ENCODE peak calls at places on chromosomes 11 and 22, in seven cellular contexts. Q is DND-41; F is germinal center; P is stimulated activated CD4-positive, alpha-beta T cell treated with anti-CD3 and anti-CD28 coated beads, Interleukin-1b, Interleukin-23, amount 100 ng/mL, for 1 hour; M is HCT116; J is GM12878; R is hypothalamus. U is an unnamed sample.
A peak's percentile ranks its signal among the peaks of the same experiment; 100 is the strongest.

GRCh38 chr11:64833198-64833502 is 11.3 kb downstream of the CDC42BPG start:
- DNase-seq in Q (no peak), F (no peak), P (no peak), M (no peak), J (no peak), R (no peak), U (no peak)

GRCh38 chr11:33801821-33802413 is 27.6 kb upstream of the FBXO3 start:
- DNase-seq in Q (no peak), F (no peak), P (no peak), M (peak; percentile 0), J (peak; percentile 5), R (no peak), U (no peak)

GRCh38 chr11:96361778-96362177 is 18.8 kb upstream of the MAML2 start:
- DNase-seq in Q (no peak), F (no peak), P (no peak), M (no peak), J (no peak), R (no peak), U (no peak)

GRCh38 chr22:27418261-27418660 is 383.3 kb downstream of the MN1 start:
- DNase-seq in Q (no peak), F (no peak), P (no peak), M (no peak), J (no peak), R (no peak), U (no peak)

GRCh38 chr11:72569966-72570892 is 104.0 kb downstream of the PDE2A start:
- DNase-seq in Q (no peak), F (no peak), P (no peak), M (no peak), J (no peak), R (no peak), U (no peak)

GRCh38 chr22:25942989-25943411 is 201.0 kb downstream of the MYO18B start:
- DNase-seq in Q (no peak), F (no peak), P (no peak), M (no peak), J (no peak), R (peak; percentile 7), U (peak; percentile 63)

GRCh38 chr11:18632841-18633240 is 1.3 kb downstream of the SPTY2D1 start:
- DNase-seq in Q (no peak), F (no peak), P (no peak), M (no peak), J (no peak), R (no peak), U (no peak)

GRCh38 chr11:119380816-119381185 is 689 bp downstream of the USP2 start:
- DNase-seq in Q (no peak), F (no peak), P (no peak), M (no peak), J (no peak), R (no peak), U (no peak)

GRCh38 chr11:121661796-121662508 is 209.2 kb upstream of the SORL1-AS1 start:
- DNase-seq in Q (no peak), F (no peak), P (no peak), M (no peak), J (no peak), R (no peak), U (no peak)

GRCh38 chr11:46472662-46472994 is 81.1 kb upstream of the CHRM4 start:
- DNase-seq in Q (no peak), F (no peak), P (no peak), M (peak; percentile 12), J (no peak), R (no peak), U (no peak)

GRCh38 chr11:116301141-116301540 is 471.6 kb downstream of the BUD13 start:
- DNase-seq in Q (no peak), F (no peak), P (no peak), M (no peak), J (no peak), R (no peak), U (no peak)

GRCh38 chr11:35146074-35146521 is 7.1 kb downstream of the CD44 start:
- DNase-seq in Q (no peak), F (no peak), P (peak; percentile 63), M (no peak), J (peak; percentile 83), R (no peak), U (no peak)

GRCh38 chr11:131092469-131092868 is 176.2 kb upstream of the SNX19 start:
- DNase-seq in Q (no peak), F (no peak), P (no peak), M (no peak), J (no peak), R (no peak), U (no peak)

GRCh38 chr11:128724891-128725611 is 31.2 kb downstream of the FLI1 start:
- DNase-seq in Q (no peak), F (no peak), P (no peak), M (no peak), J (no peak), R (no peak), U (no peak)

GRCh38 chr11:111307472-111308108 is 9.2 kb downstream of the POU2AF3 start:
- DNase-seq in Q (no peak), F (no peak), P (no peak), M (no peak), J (no peak), R (no peak), U (no peak)

GRCh38 chr22:38126928-38127668 is 16.6 kb upstream of the BAIAP2L2 start:
- DNase-seq in Q (no peak), F (no peak), P (no peak), M (no peak), J (no peak), R (no peak), U (no peak)

GRCh38 chr11:13141731-13142724 is 132.9 kb downstream of the RASSF10 start:
- DNase-seq in Q (no peak), F (no peak), P (no peak), M (no peak), J (no peak), R (no peak), U (peak; percentile 16)

GRCh38 chr22:45196926-45197605 is 33.3 kb downstream of the NUP50 start:
- DNase-seq in Q (no peak), F (no peak), P (no peak), M (no peak), J (no peak), R (no peak), U (no peak)

GRCh38 chr11:57370251-57370650 is 10.7 kb downstream of the PRG3 start:
- DNase-seq in Q (no peak), F (no peak), P (no peak), M (no peak), J (no peak), R (no peak), U (no peak)

GRCh38 chr11:312092-312816 is 1.6 kb upstream of the IFITM1 start:
- DNase-seq in Q (no peak), F (no peak), P (no peak), M (no peak), J (no peak), R (no peak), U (peak; percentile 17)

GRCh38 chr11:116515666-116516184 is 257.1 kb downstream of the BUD13 start:
- DNase-seq in Q (no peak), F (no peak), P (no peak), M (no peak), J (no peak), R (no peak), U (no peak)